ENCODE peak calls at places on chromosomes 3 and 15, in eight cellular contexts. W is A549, P is uterus, K is pancreas, E is psoas muscle, M is SK-N-SH, Y is neural progenitor cell, X is right cardiac atrium. T is an unnamed sample.

GRCh38 chr3:120404876-120405275 is 45.9 kb downstream of the FSTL1 start:
- DNase-seq in W (no peak), P (no peak), K (no peak), E (no peak), M (no peak), Y (no peak), X (no peak), T (no peak)

GRCh38 chr3:14141144-14141543 is 16.3 kb downstream of the TMEM43 start:
- DNase-seq in W (no peak), P (no peak), K (no peak), E (no peak), M (no peak), Y (no peak), X (no peak), T (no peak)

GRCh38 chr3:172635588-172635987 is 75.3 kb downstream of the NCEH1 start:
- DNase-seq in W (no peak), P (no peak), K (no peak), E (no peak), M (no peak), Y (no peak), X (no peak), T (no peak)

GRCh38 chr15:77393471-77393840 is 26.4 kb downstream of the PEAK1 start:
- DNase-seq in W (no peak), P (no peak), K (no peak), E (no peak), M (no peak), Y (no peak), X (no peak), T (no peak)

GRCh38 chr3:87268646-87269211 is 7.7 kb downstream of the POU1F1 start:
- DNase-seq in W (no peak), P (no peak), K (no peak), E (no peak), M (no peak), Y (no peak), X (no peak), T (no peak)

GRCh38 chr3:135851201-135852061 is 114.1 kb upstream of the PPP2R3A start:
- DNase-seq in W (no peak), P (no peak), K (no peak), E (no peak), M (no peak), Y (no peak), X (no peak), T (no peak)

GRCh38 chr3:139655880-139656279 is 21.9 kb downstream of the NMNAT3 start:
- DNase-seq in W (no peak), P (peak; percentile 32), K (no peak), E (no peak), M (no peak), Y (no peak), X (no peak), T (no peak)

GRCh38 chr3:136928240-136928639 is 29.5 kb upstream of the IL20RB start:
- DNase-seq in W (no peak), P (no peak), K (no peak), E (no peak), M (no peak), Y (no peak), X (no peak), T (no peak)

GRCh38 chr15:97909291-97909891 is 51.1 kb upstream of the ARRDC4 start:
- DNase-seq in W (peak; percentile 33), P (peak; percentile 46), K (peak; percentile 85), E (peak; percentile 78), M (peak; percentile 72), Y (peak; percentile 80), X (peak; percentile 55), T (peak; percentile 58)

GRCh38 chr3:152518346-152518745 is 249.6 kb downstream of the MBNL1 start:
- DNase-seq in W (no peak), P (no peak), K (no peak), E (no peak), M (no peak), Y (no peak), X (no peak), T (no peak)

GRCh38 chr3:3179407-3180094 is at the start of gene CRBN:
- DNase-seq in W (peak; percentile 88), P (peak; percentile 85), K (peak; percentile 94), E (peak; percentile 92), M (peak; percentile 98), Y (peak; percentile 93), X (peak; percentile 87), T (peak; percentile 93)

GRCh38 chr3:184378650-184379374 is 805 bp upstream of the THPO start:
- DNase-seq in W (no peak), P (peak; percentile 60), K (peak; percentile 22), E (no peak), M (no peak), Y (no peak), X (no peak), T (peak; percentile 40)

GRCh38 chr15:101438482-101439284 is 50.8 kb downstream of the PCSK6 start:
- DNase-seq in W (no peak), P (no peak), K (no peak), E (peak; percentile 60), M (no peak), Y (no peak), X (no peak), T (no peak)

GRCh38 chr3:14410501-14411165 is 8.2 kb downstream of the SLC6A6 start:
- DNase-seq in W (peak; percentile 87), P (no peak), K (no peak), E (no peak), M (no peak), Y (no peak), X (no peak), T (peak; percentile 87)

GRCh38 chr15:74406992-74407705 is 26.6 kb downstream of the SEMA7A start:
- DNase-seq in W (peak; percentile 31), P (peak; percentile 69), K (no peak), E (no peak), M (no peak), Y (peak; percentile 79), X (no peak), T (no peak)

GRCh38 chr3:138197058-138197457 is 10.0 kb downstream of the ARMC8 start:
- DNase-seq in W (no peak), P (no peak), K (no peak), E (no peak), M (no peak), Y (peak; percentile 44), X (peak; percentile 17), T (no peak)

GRCh38 chr3:49721861-49722781 is 1.6 kb downstream of the GMPPB start:
- DNase-seq in W (no peak), P (peak; percentile 22), K (peak; percentile 65), E (peak; percentile 57), M (no peak), Y (no peak), X (no peak), T (peak; percentile 48)

GRCh38 chr15:30023798-30024295 is 58.9 kb upstream of the GOLGA8J start:
- DNase-seq in W (no peak), P (no peak), K (no peak), E (no peak), M (no peak), Y (no peak), X (no peak), T (no peak)

GRCh38 chr3:129228891-129229585 is 20.4 kb upstream of the COPG1 start:
- DNase-seq in W (no peak), P (no peak), K (no peak), E (no peak), M (peak; percentile 42), Y (no peak), X (peak; percentile 42), T (no peak)

GRCh38 chr15:22967084-22967770 is 12.9 kb downstream of the CYFIP1 start:
- DNase-seq in W (no peak), P (no peak), K (no peak), E (no peak), M (no peak), Y (no peak), X (no peak), T (peak; percentile 62)

GRCh38 chr15:38002883-38003477 is 68.5 kb downstream of the TMCO5A start:
- DNase-seq in W (no peak), P (no peak), K (no peak), E (peak; percentile 60), M (no peak), Y (peak; percentile 81), X (peak; percentile 41), T (peak; percentile 79)

GRCh38 chr3:133591271-133591742 is 17.8 kb downstream of the CDV3 start:
- DNase-seq in W (no peak), P (no peak), K (no peak), E (no peak), M (no peak), Y (no peak), X (no peak), T (no peak)
- H3K4me1 ChIP-seq in W (peaks cover 25% of the 10 kb centered on the region), P (no peaks in the 10 kb centered on the region), K (no peaks in the 10 kb centered on the region), E (no peaks in the 10 kb centered on the region), M (no peaks in the 10 kb centered on the region), Y (no peaks in the 10 kb centered on the region), X (no peaks in the 10 kb centered on the region), T (peaks cover 2% of the 10 kb centered on the region)

GRCh38 chr3:177351757-177352158 is 154.5 kb upstream of the TBL1XR1 start:
- DNase-seq in W (no peak), P (no peak), K (no peak), E (no peak), M (no peak), Y (no peak), X (no peak), T (no peak)
- H3K4me1 ChIP-seq in W (peaks cover 14% of the 10 kb centered on the region), P (no peaks in the 10 kb centered on the region), K (no peaks in the 10 kb centered on the region), E (peaks cover 32% of the 10 kb centered on the region), M (no peaks in the 10 kb centered on the region), Y (peaks cover 20% of the 10 kb centered on the region), X (peaks cover 5% of the 10 kb centered on the region), T (peaks cover 4% of the 10 kb centered on the region)

DNA sequence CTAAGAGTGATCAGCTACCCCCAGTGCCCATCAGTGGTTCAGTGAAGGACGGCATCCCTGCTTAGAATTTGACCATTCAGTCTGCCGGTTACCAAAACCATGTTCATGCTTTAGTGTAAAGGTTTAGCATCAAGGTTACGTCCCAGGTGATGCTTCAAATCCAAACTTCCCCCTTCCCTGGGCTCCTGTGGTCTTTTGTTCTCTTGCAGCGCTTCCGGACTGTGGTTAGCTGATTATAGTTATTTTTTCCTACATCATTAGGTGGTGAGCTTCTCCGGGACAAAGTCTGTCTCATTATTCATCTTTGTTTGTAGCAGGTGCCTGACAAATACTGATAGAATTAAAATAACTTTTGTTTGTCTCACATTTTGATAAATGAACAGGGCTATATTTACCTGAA is 28.3 kb upstream of the MYZAP start:
- DNase-seq in W (no peak), P (no peak), K (no peak), E (no peak), M (no peak), Y (no peak), X (no peak), T (no peak)
- H3K4me1 ChIP-seq in W (peaks cover 19% of the 10 kb centered on the region), P (no peaks in the 10 kb centered on the region), K (peaks cover 6% of the 10 kb centered on the region), E (no peaks in the 10 kb centered on the region), M (peaks cover 12% of the 10 kb centered on the region), Y (no peaks in the 10 kb centered on the region), X (peaks cover 6% of the 10 kb centered on the region), T (no peaks in the 10 kb centered on the region)

GRCh38 chr15:63344737-63345390 is 36.8 kb downstream of the CA12 start:
- DNase-seq in W (no peak), P (no peak), K (no peak), E (no peak), M (no peak), Y (no peak), X (no peak), T (no peak)

GRCh38 chr15:63347074-63347859 is 34.4 kb downstream of the CA12 start:
- DNase-seq in W (no peak), P (no peak), K (no peak), E (no peak), M (peak; percentile 56), Y (no peak), X (no peak), T (no peak)

GRCh38 chr15:63341898-63342297 is 39.7 kb downstream of the CA12 start:
- DNase-seq in W (no peak), P (no peak), K (no peak), E (no peak), M (no peak), Y (no peak), X (no peak), T (no peak)

GRCh38 chr15:63348392-63348791 is 33.3 kb downstream of the CA12 start:
- DNase-seq in W (no peak), P (peak; percentile 50), K (peak; percentile 86), E (peak; percentile 75), M (peak; percentile 42), Y (no peak), X (peak; percentile 67), T (peak; percentile 88)

GRCh38 chr15:63345391-63345752 is 36.3 kb downstream of the CA12 start:
- DNase-seq in W (no peak), P (no peak), K (peak; percentile 67), E (no peak), M (no peak), Y (no peak), X (no peak), T (no peak)
- H3K4me1 ChIP-seq in W (peaks cover 49% of the 10 kb centered on the region), P (no peaks in the 10 kb centered on the region), K (peaks cover 24% of the 10 kb centered on the region), E (peaks cover 5% of the 10 kb centered on the region), M (peaks cover 23% of the 10 kb centered on the region), Y (peaks cover 42% of the 10 kb centered on the region), X (peaks cover 15% of the 10 kb centered on the region), T (no peaks in the 10 kb centered on the region)

T was measured in aorta.